ENCODE peak calls at places on chromosomes 11 and 22, in five cellular contexts. E, T, K, S and U are unnamed samples.

GRCh38 chr22:47195676-47196492 is 433.4 kb downstream of the TBC1D22A start:
- DNase-seq in T (peak), S (no peak), K (no peak), E (no peak), U (no peak)

GRCh38 chr11:46315033-46315738 is 32.1 kb upstream of the DGKZ start:
- DNase-seq in T (peak), K (peak), E (peak), S (peak), U (peak)

GRCh38 chr11:110081462-110082233 is 11.5 kb upstream of the ZC3H12C start:
- DNase-seq in S (no peak), K (no peak), T (no peak), E (no peak), U (peak)

GRCh38 chr11:63813563-63814382 is 517 bp downstream of the SPINDOC start:
- DNase-seq in K (no peak), T (peak), E (peak), S (peak), U (peak)

GRCh38 chr11:113446112-113446511 is 29.1 kb downstream of the DRD2 start:
- DNase-seq in S (no peak), T (peak), K (no peak), E (no peak), U (peak)

GRCh38 chr22:43731986-43732385 is 80.1 kb downstream of the EFCAB6 start:
- DNase-seq in S (no peak), K (no peak), E (no peak), T (no peak), U (peak)

GRCh38 chr11:14054708-14055107 is 92.2 kb downstream of the SPON1 start:
- DNase-seq in T (no peak), E (no peak), S (no peak), K (no peak), U (peak)

GRCh38 chr11:72525466-72525865 is 91.1 kb upstream of the CLPB start:
- DNase-seq in T (no peak), S (no peak), E (peak), K (no peak), U (peak)

GRCh38 chr22:39312410-39312809 is 7.0 kb downstream of the RPL3 start:
- DNase-seq in E (no peak), K (no peak), T (no peak), S (no peak), U (peak)

GRCh38 chr11:96123301-96123700 is 199.4 kb upstream of the MTMR2 start:
- DNase-seq in K (no peak), T (no peak), E (no peak), S (no peak), U (no peak)

GRCh38 chr22:47693606-47694005 is 931.2 kb downstream of the TBC1D22A start:
- DNase-seq in E (no peak), S (no peak), T (no peak), K (no peak), U (no peak)

GRCh38 chr11:116586392-116586791 is 186.4 kb downstream of the BUD13 start:
- DNase-seq in S (no peak), K (no peak), E (peak), T (no peak), U (no peak)

GRCh38 chr22:20238567-20239062 is 29.5 kb downstream of the RTN4R start:
- DNase-seq in E (peak), K (peak), S (peak), T (peak), U (peak)

GRCh38 chr22:22427542-22428065 is 80.9 kb downstream of the ZNF280B start:
- DNase-seq in E (no peak), T (no peak), S (no peak), K (no peak), U (no peak)

GRCh38 chr11:93623179-93623578 is 38.3 kb upstream of the CEP295 start:
- DNase-seq in E (peak), K (no peak), T (no peak), S (peak), U (no peak)

GRCh38 chr22:36435516-36436415 is 45.7 kb downstream of the TXN2 start:
- DNase-seq in K (no peak), E (peak), T (no peak), S (peak), U (no peak)

GRCh38 chr11:44950625-44951472 is at the start of gene TP53I11:
- DNase-seq in E (no peak), S (peak), K (peak), T (peak), U (peak)

GRCh38 chr22:17769013-17769715 is 5.1 kb downstream of the BID start:
- DNase-seq in S (no peak), K (no peak), E (no peak), T (no peak), U (no peak)

GRCh38 chr11:11149671-11150459 is 203.2 kb downstream of the CSNK2A3 start:
- DNase-seq in E (no peak), K (no peak), S (no peak), T (no peak), U (no peak)

GRCh38 chr22:31692186-31692886 is 30.3 kb upstream of the PISD start:
- DNase-seq in K (no peak), T (peak), S (no peak), E (no peak), U (peak)

GRCh38 chr11:45180888-45181594 is 34.6 kb downstream of the PRDM11 start:
- DNase-seq in T (peak), S (peak), K (peak), E (peak), U (peak)

GRCh38 chr22:25069426-25069757 is 116.9 kb downstream of the KIAA1671 start:
- DNase-seq in E (no peak), T (no peak), S (no peak), K (no peak), U (no peak)

GRCh38 chr11:17414317-17414737 is 25.9 kb upstream of the KCNJ11 start:
- DNase-seq in T (no peak), S (no peak), K (no peak), E (no peak), U (no peak)

GRCh38 chr11:124199702-124200101 is 16.6 kb downstream of the OR10D3 start:
- DNase-seq in S (no peak), E (no peak), K (no peak), T (peak), U (peak)

GRCh38 chr11:13939952-13940610 is 22.4 kb upstream of the SPON1 start:
- DNase-seq in K (peak), E (no peak), T (peak), S (no peak), U (peak)

GRCh38 chr11:108221981-108222685 is at the start of gene NPAT:
- DNase-seq in S (no peak), T (no peak), K (no peak), E (no peak), U (no peak)

GRCh38 chr11:99325807-99326206 is 305.1 kb downstream of the CNTN5 start:
- DNase-seq in K (no peak), T (peak), E (no peak), S (no peak), U (peak)

GRCh38 chr11:95912902-95913560 is 10.9 kb downstream of the MTMR2 start:
- DNase-seq in E (no peak), T (peak), S (no peak), K (no peak), U (peak)

GRCh38 chr11:61516675-61517516 is 8.3 kb downstream of the LRRC10B start:
- DNase-seq in E (peak), S (peak), K (no peak), T (peak), U (peak)

GRCh38 chr11:111185259-111185658 is 60.3 kb upstream of the POU2AF2 start:
- DNase-seq in T (no peak), S (no peak), K (no peak), E (no peak), U (peak)

GRCh38 chr11:61973603-61974162 is 6.2 kb upstream of the FTH1 start:
- DNase-seq in S (peak), K (no peak), T (no peak), E (no peak), U (no peak)

GRCh38 chr11:75311858-75312288 is 39.6 kb downstream of the ARRB1 start:
- DNase-seq in S (no peak), E (no peak), K (no peak), T (no peak), U (peak)

GRCh38 chr11:75312346-75312745 is 39.1 kb downstream of the ARRB1 start:
- DNase-seq in S (no peak), K (no peak), E (no peak), T (no peak), U (no peak)

GRCh38 chr11:75314771-75315438 is 36.6 kb downstream of the ARRB1 start:
- DNase-seq in K (no peak), T (no peak), S (no peak), E (no peak), U (no peak)

GRCh38 chr11:75315439-75315805 is 36.0 kb downstream of the ARRB1 start:
- DNase-seq in S (no peak), K (no peak), E (no peak), T (no peak), U (no peak)

GRCh38 chr11:75313457-75314272 is 37.8 kb downstream of the ARRB1 start:
- DNase-seq in T (peak), K (no peak), S (peak), E (no peak), U (peak)
- TF ChIP-seq EZH2phosphoT487 in T (no peak), K (no peak), S (no peak), E (no peak), U (no peak)

GRCh38 chr11:130435671-130436070 is 7.3 kb upstream of the ADAMTS8 start:
- DNase-seq in S (no peak), E (no peak), K (no peak), T (peak), U (peak)
- TF ChIP-seq EZH2phosphoT487 in S (no peak), E (no peak), K (no peak), T (no peak), U (no peak)

GRCh38 chr11:121890377-121890776 is 225.6 kb downstream of the BLID start:
- DNase-seq in T (peak), K (no peak), E (no peak), S (no peak), U (peak)
- TF ChIP-seq EZH2phosphoT487 in T (no peak), K (no peak), E (no peak), S (no peak), U (no peak)

DNA sequence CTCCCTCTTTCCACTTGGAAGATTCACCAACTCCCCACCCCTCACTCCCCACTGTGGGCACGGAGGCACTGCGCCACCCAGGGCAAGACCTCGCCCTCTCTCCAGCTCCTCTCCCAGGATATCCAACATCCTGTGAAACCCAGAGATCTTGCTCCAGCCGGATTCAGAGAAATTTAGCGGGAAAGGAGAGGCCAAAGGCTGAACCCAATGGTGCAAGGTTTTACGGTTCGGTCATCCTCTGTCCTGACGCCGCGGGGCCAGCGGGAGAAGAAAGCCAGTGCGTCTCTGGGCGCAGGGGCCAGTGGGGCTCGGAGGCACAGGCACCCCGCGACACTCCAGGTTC is 394 bp upstream of the CD44 start:
- DNase-seq in T (no peak), E (peak), K (no peak), S (no peak), U (no peak)
- TF ChIP-seq EZH2phosphoT487 in T (no peak), E (no peak), K (no peak), S (no peak), U (no peak)